ENCODE peak calls at places on chromosomes 13 and 19, in six cellular contexts. B is pancreas, X is GM23338, P is vagina, S is heart right ventricle, U is hepatocyte. Q is an unnamed sample.

GRCh38 chr13:111139874-111140561 is 24.9 kb downstream of the ARHGEF7 start:
- DNase-seq in B (no peak), X (no peak), P (no peak), S (no peak), U (no peak), Q (no peak)

GRCh38 chr13:32889986-32890565 is 126.1 kb upstream of the KL start:
- DNase-seq in B (no peak), X (no peak), P (no peak), S (no peak), U (no peak), Q (no peak)

GRCh38 chr13:78657699-78658629 is 991 bp downstream of the OBI1 start:
- DNase-seq in B (no peak), X (peak), P (no peak), S (no peak), U (no peak), Q (no peak)

GRCh38 chr13:35978607-35979316 is 152.4 kb downstream of the DCLK1 start:
- DNase-seq in B (no peak), X (peak), P (no peak), S (no peak), U (peak), Q (no peak)

GRCh38 chr13:111865046-111865445 is 201.9 kb upstream of the SOX1 start:
- DNase-seq in B (no peak), X (no peak), P (peak), S (no peak), U (no peak), Q (no peak)

GRCh38 chr13:68984688-68985319 is 1122.8 kb upstream of the ATXN8OS start:
- DNase-seq in B (peak), X (no peak), P (no peak), S (peak), U (no peak), Q (no peak)

GRCh38 chr19:49119411-49120324 is at the start of gene PPFIA3:
- DNase-seq in B (peak), X (peak), P (no peak), S (peak), U (peak), Q (no peak)

GRCh38 chr19:18470153-18470552 is 32.2 kb upstream of the ISYNA1 start:
- DNase-seq in B (no peak), X (peak), P (no peak), S (peak), U (peak), Q (no peak)

GRCh38 chr13:102800145-102801041 is 1.5 kb downstream of the BIVM start:
- DNase-seq in B (peak), X (peak), P (no peak), S (peak), U (peak), Q (peak)

GRCh38 chr13:97506511-97506910 is 72.5 kb downstream of the RAP2A start:
- DNase-seq in B (no peak), X (no peak), P (no peak), S (no peak), U (peak), Q (peak)

GRCh38 chr13:111383591-111384440 is 63.4 kb downstream of the TEX29 start:
- DNase-seq in B (peak), X (no peak), P (peak), S (no peak), U (no peak), Q (no peak)

GRCh38 chr13:111177081-111177711 is 62.1 kb downstream of the ARHGEF7 start:
- DNase-seq in B (no peak), X (no peak), P (no peak), S (peak), U (no peak), Q (no peak)

DNA sequence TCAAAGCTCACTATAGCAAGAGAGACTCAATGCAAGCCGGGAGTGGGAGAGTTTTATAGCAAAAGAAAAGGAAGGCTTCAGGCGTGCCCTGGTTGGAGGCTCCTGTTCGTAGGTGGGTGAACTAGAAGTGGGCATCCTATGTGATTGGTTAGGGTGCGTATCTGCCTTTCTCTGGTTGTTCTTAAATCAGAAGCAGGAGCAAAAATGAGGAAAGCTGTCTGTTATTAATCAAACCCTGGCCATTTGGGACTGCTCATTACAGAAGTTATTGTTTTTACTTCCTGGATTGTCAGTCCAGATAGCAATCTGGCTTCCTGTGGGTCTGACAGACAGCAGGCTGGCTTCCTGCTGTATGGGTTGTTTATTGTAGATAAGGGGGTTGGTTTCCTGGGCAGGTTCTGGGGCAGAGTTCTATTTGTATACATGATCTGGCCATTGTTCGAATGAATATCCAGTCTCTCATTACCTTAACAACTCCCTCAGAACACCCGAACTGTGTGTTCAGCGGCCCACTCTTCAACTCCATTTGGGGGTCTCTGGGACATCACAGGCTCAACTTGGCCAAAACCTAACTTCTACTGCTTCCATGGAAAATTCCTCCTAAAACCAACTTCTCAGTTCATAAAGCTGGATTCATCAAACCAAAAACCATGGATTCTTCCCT is 1.6 kb downstream of the ZNF792 start:
- DNase-seq in B (no peak), X (no peak), P (no peak), S (no peak), U (no peak), Q (no peak)
- H3K27ac ChIP-seq in B (no peak), X (no peak), P (peak), S (peak), U (peak), Q (no peak)

GRCh38 chr19:1103691-1104451 is at the start of gene GPX4:
- DNase-seq in B (peak), X (peak), P (peak), S (peak), U (peak), Q (peak)
- H3K4me3 ChIP-seq in B (peak), X (peak), P (peak), S (peak), U (peak), Q (peak)

GRCh38 chr13:31875134-31875533 is 135.8 kb downstream of the RXFP2 start:
- DNase-seq in B (no peak), X (no peak), P (no peak), S (no peak), U (no peak), Q (no peak)
- H3K27ac ChIP-seq in B (no peak), X (no peak), P (no peak), S (no peak), U (no peak), Q (no peak)

GRCh38 chr13:66657165-66657895 is 572.8 kb downstream of the PCDH9 start:
- DNase-seq in B (peak), X (peak), P (no peak), S (peak), U (peak), Q (peak)
- H3K4me3 ChIP-seq in B (no peak), X (no peak), P (no peak), S (no peak), U (no peak), Q (no peak)

GRCh38 chr13:80361883-80362327 is 21.0 kb upstream of the SPRY2 start:
- DNase-seq in B (no peak), X (peak), P (no peak), S (no peak), U (peak), Q (no peak)
- H3K27ac ChIP-seq in B (no peak), X (no peak), P (no peak), S (peak), U (peak), Q (no peak)

DNA sequence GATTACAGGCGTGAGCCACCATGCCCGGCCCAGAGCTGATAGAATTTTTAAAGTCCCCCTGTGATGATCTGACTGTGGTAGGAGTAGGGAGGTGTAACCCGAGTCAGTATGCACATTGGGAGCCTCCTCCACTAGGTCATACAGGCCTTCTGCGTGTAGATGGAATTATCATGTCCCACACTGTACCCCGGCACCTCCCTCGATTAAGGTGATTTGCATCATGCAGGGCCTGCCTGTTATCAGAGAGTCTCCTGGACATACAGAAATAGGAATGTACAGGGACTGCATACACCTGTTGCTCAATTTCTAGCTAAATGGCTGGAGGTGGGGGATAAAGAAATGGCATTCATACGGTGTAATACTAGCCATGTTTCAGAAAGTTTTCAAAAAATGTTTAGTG is 922 bp upstream of the ERVK3-1 start:
- DNase-seq in B (no peak), X (peak), P (no peak), S (no peak), U (no peak), Q (no peak)
- H3K4me3 ChIP-seq in B (no peak), X (peak), P (peak), S (peak), U (no peak), Q (no peak)

GRCh38 chr19:16260160-16260793 is 62.6 kb downstream of the AP1M1 start:
- DNase-seq in B (no peak), X (no peak), P (no peak), S (no peak), U (no peak), Q (no peak)

GRCh38 chr19:16258440-16258903 is 60.8 kb downstream of the AP1M1 start:
- DNase-seq in B (no peak), X (no peak), P (no peak), S (peak), U (no peak), Q (no peak)

GRCh38 chr19:16260794-16261161 is 63.1 kb downstream of the AP1M1 start:
- DNase-seq in B (no peak), X (no peak), P (no peak), S (no peak), U (no peak), Q (no peak)

GRCh38 chr19:16257509-16258002 is 59.8 kb downstream of the AP1M1 start:
- DNase-seq in B (no peak), X (no peak), P (no peak), S (no peak), U (no peak), Q (no peak)

DNA sequence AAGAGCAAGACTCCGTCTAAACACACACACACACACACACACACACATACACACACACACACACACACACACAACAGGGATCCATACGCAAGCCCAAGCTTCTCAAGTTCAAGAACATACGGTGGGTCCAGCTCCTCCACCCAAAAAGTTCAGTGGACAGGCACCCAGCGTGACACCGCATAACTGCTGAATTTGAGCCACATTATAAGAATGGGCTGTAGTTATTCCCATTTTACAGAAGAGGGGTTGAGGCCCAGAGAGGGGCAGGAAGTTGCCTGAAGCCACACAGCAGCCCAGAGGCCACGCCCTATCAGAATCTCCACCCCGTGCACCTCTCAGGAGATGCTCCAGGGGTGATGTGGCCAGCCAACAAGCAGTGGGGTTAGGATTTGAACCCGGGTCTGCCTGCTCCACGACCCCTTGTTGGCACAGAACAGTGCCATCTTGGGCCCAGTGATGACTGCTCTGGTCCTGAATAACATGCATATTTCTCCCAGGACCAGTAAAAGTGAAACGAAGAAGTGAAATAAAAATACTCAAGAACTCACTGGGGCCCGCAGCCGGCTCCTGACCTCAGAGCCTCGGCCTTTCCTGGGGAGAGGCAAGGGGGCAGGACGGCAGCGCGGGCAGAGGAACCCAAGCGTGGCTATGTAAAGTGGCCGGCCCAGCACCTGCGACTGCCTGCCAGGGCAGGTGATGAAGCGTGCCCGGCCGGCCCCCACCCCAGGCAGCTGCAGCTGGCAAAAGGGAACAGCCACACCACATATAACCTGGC is 61.9 kb downstream of the AP1M1 start:
- DNase-seq in B (no peak), X (no peak), P (no peak), S (no peak), U (no peak), Q (no peak)
- H3K27ac ChIP-seq in B (no peak), X (no peak), P (peak), S (peak), U (no peak), Q (no peak)

DNA sequence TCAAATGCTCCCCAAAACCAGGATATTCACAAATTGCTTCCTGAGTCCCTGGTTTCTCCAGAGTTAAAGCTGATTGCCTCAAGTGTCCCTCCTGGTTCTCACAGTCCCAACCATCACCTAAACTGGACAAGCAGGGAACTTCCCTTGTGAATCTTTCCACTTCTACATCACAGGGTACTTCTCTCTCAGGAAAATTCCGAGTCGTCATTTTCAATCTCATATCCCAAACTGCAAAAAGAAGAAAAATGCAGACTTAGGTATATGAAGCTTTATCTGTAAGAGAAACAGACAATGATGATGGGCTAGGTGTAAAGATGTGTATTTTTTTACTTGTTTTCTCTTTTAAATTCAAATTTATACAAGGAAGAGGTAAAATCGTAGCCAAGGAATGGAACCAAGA is 21.3 kb downstream of the ZNF329 start:
- DNase-seq in B (no peak), X (no peak), P (no peak), S (no peak), U (no peak), Q (no peak)
- H3K4me3 ChIP-seq in B (no peak), X (no peak), P (no peak), S (no peak), U (no peak), Q (no peak)

Q was measured in AG04450.